ENCODE peak calls at places on chromosomes 7 and 10, in eight cellular contexts. P is glutamatergic neuron; M is HS-5; G is choroid plexus epithelial cell; O is activated T-helper 1 cell treated with anti-CD3 and anti-CD28 coated beads, Interleukin-2, amount 50 U/mL, for 16 hours; Z is lower leg skin; X is NCI-H345; U is neural crest cell. W is an unnamed sample.

GRCh38 chr7:29444267-29444666 is 119.4 kb upstream of the PRR15 start:
- DNase-seq in P (no peak), M (no peak), G (no peak), O (no peak), Z (no peak), X (no peak), U (no peak), W (no peak)

GRCh38 chr10:53957401-53957800 is 843.6 kb downstream of the PCDH15 start:
- DNase-seq in P (no peak), M (no peak), G (no peak), O (no peak), Z (no peak), X (no peak), U (no peak), W (no peak)

GRCh38 chr10:28291881-28292297 is 11.0 kb downstream of the MPP7 start:
- DNase-seq in P (no peak), M (peak), G (peak), O (peak), Z (no peak), X (no peak), U (no peak), W (no peak)

GRCh38 chr10:88226891-88227290 is 356.2 kb downstream of the RNLS start:
- DNase-seq in P (no peak), M (no peak), G (no peak), O (no peak), Z (no peak), X (no peak), U (no peak), W (no peak)

GRCh38 chr7:33986951-33987948 is 81.9 kb downstream of the BMPER start:
- DNase-seq in P (no peak), M (peak), G (peak), O (no peak), Z (no peak), X (no peak), U (no peak), W (no peak)

GRCh38 chr7:151681726-151682125 is 162.0 kb upstream of the RHEB start:
- DNase-seq in P (no peak), M (no peak), G (no peak), O (no peak), Z (no peak), X (no peak), U (no peak), W (no peak)

GRCh38 chr10:77187376-77187999 is 450.1 kb downstream of the KCNMA1 start:
- DNase-seq in P (no peak), M (no peak), G (no peak), O (no peak), Z (no peak), X (no peak), U (no peak), W (no peak)

GRCh38 chr10:4069491-4069890 is 284.5 kb upstream of the KLF6 start:
- DNase-seq in P (no peak), M (no peak), G (peak), O (no peak), Z (no peak), X (no peak), U (no peak), W (no peak)

GRCh38 chr7:78232806-78233205 is 434.2 kb downstream of the PHTF2 start:
- DNase-seq in P (no peak), M (no peak), G (no peak), O (no peak), Z (no peak), X (no peak), U (no peak), W (no peak)